ENCODE peak calls at places on chromosomes 3 and 15, in ten cellular contexts. Q is activated T-cell treated with anti-CD3 and anti-CD28 coated beads for 1 hour; W is A549; F is CD8-positive, alpha-beta memory T cell; N is stimulated activated CD4-positive, alpha-beta T cell treated with anti-CD3 and anti-CD28 coated beads, Interleukin-15, amount 100 ng/mL, for 48 hours; H is B cell; S is neural crest cell; R is activated CD4-positive, alpha-beta T cell treated with anti-CD3 and anti-CD28 coated beads, Interleukin-2, amount 50 U/mL, for 24 hours; O is amniotic stem cell; J is stimulated activated naive B cell treated with anti-CD40 and anti-IgM and Interleukin-4, amounts not matched to agents 10 μg/mL and 1 μg/mL and 100 μg/mL, for 72 hours. L is an unnamed sample.

GRCh38 chr3:35678552-35679220 is 39.4 kb downstream of the ARPP21 start:
- DNase-seq in S (no peak), J (no peak), F (no peak), Q (no peak), H (no peak), R (no peak), O (no peak), W (no peak), N (no peak), L (no peak)

GRCh38 chr3:39387411-39387975 is 4.3 kb downstream of the SLC25A38 start:
- DNase-seq in H (no peak), S (no peak), O (no peak), N (no peak), Q (no peak), W (no peak), R (no peak), F (no peak), J (no peak), L (no peak)

GRCh38 chr15:78977091-78977571 is 32.3 kb upstream of the CTSH start:
- DNase-seq in W (no peak), O (no peak), N (no peak), H (peak; percentile 81), F (no peak), R (no peak), S (no peak), Q (no peak), J (peak; percentile 71), L (peak; percentile 75)

GRCh38 chr3:150177673-150178378 is 207.1 kb upstream of the PFN2 start:
- DNase-seq in H (no peak), N (no peak), F (no peak), Q (no peak), W (peak; percentile 53), S (no peak), R (no peak), J (no peak), O (no peak), L (no peak)

GRCh38 chr3:32432711-32433530 is 41.3 kb downstream of the CMTM7 start:
- DNase-seq in W (no peak), J (peak; percentile 61), O (no peak), Q (no peak), R (no peak), F (no peak), S (no peak), N (no peak), H (no peak), L (no peak)

GRCh38 chr3:137970914-137971831 is 38.8 kb upstream of the CLDN18 start:
- DNase-seq in S (peak; percentile 87), J (peak; percentile 25), Q (peak; percentile 31), N (peak; percentile 41), H (no peak), O (peak; percentile 57), F (no peak), W (peak; percentile 67), R (peak; percentile 9), L (no peak)

GRCh38 chr3:111715911-111716523 is 120.9 kb upstream of the ZBED2 start:
- DNase-seq in N (no peak), J (no peak), Q (peak; percentile 10), R (peak; percentile 21), H (no peak), W (peak; percentile 61), F (no peak), O (peak; percentile 20), S (peak; percentile 44), L (no peak)

GRCh38 chr3:124995460-124995994 is 60.3 kb downstream of the HEG1 start:
- DNase-seq in J (peak; percentile 37), Q (peak; percentile 4), N (peak; percentile 19), O (no peak), H (peak; percentile 52), R (peak; percentile 17), F (peak; percentile 25), W (peak; percentile 58), S (peak; percentile 44), L (peak; percentile 13)

GRCh38 chr3:60746043-60746638 is 505.1 kb downstream of the FHIT start:
- DNase-seq in N (no peak), W (no peak), J (no peak), O (no peak), R (no peak), S (no peak), Q (no peak), H (no peak), F (no peak), L (no peak)

GRCh38 chr3:87422333-87422732 is 145.9 kb upstream of the POU1F1 start:
- DNase-seq in J (no peak), S (no peak), R (no peak), Q (no peak), H (no peak), W (no peak), N (no peak), F (no peak), O (no peak), L (no peak)

GRCh38 chr3:23495507-23495906 is 292.4 kb downstream of the UBE2E2 start:
- DNase-seq in H (no peak), S (no peak), O (no peak), N (no peak), W (no peak), J (no peak), F (no peak), R (no peak), Q (no peak), L (no peak)

GRCh38 chr3:195468841-195469240 is 26.0 kb upstream of the ACAP2 start:
- DNase-seq in R (no peak), W (no peak), N (no peak), O (no peak), F (no peak), Q (no peak), S (no peak), J (no peak), H (no peak), L (no peak)

GRCh38 chr3:161415506-161416231 is 44.4 kb upstream of the SPTSSB start:
- DNase-seq in J (no peak), F (no peak), W (peak; percentile 62), R (no peak), N (no peak), Q (no peak), H (no peak), O (peak; percentile 76), S (no peak), L (no peak)

GRCh38 chr3:126537730-126538281 is 13.9 kb downstream of the CHST13 start:
- DNase-seq in F (no peak), J (no peak), W (no peak), Q (no peak), O (no peak), R (no peak), N (no peak), S (no peak), H (no peak), L (no peak)

GRCh38 chr3:138673641-138674040 is 65.1 kb downstream of the FAIM start:
- DNase-seq in Q (no peak), O (no peak), N (no peak), J (no peak), W (peak; percentile 10), H (no peak), F (no peak), R (no peak), S (no peak), L (no peak)

GRCh38 chr3:126212629-126213375 is 32.4 kb upstream of the ALDH1L1 start:
- DNase-seq in F (no peak), S (peak; percentile 67), R (no peak), W (peak; percentile 51), J (no peak), O (no peak), Q (no peak), N (no peak), H (no peak), L (no peak)

GRCh38 chr15:62462721-62463120 is 297.6 kb upstream of the C2CD4B start:
- DNase-seq in W (no peak), R (no peak), N (no peak), Q (no peak), J (no peak), O (no peak), H (no peak), S (no peak), F (no peak), L (no peak)

GRCh38 chr3:66856555-66856954 is 141.6 kb upstream of the KBTBD8 start:
- DNase-seq in J (peak; percentile 2), Q (no peak), S (no peak), W (no peak), N (no peak), R (no peak), O (no peak), F (no peak), H (no peak), L (peak; percentile 21)

GRCh38 chr3:147412917-147413711 is 3.9 kb downstream of the ZIC1 start:
- DNase-seq in R (no peak), W (no peak), N (no peak), J (no peak), H (no peak), O (no peak), F (no peak), Q (no peak), S (no peak), L (no peak)

GRCh38 chr3:181723568-181724431 is 12.1 kb downstream of the SOX2 start:
- DNase-seq in W (no peak), O (no peak), S (no peak), R (no peak), H (no peak), J (no peak), Q (no peak), N (no peak), F (no peak), L (no peak)

GRCh38 chr3:122415104-122415744 is 638 bp downstream of the WDR5B start:
- DNase-seq in S (no peak), O (no peak), W (peak; percentile 43), R (peak; percentile 2), Q (peak; percentile 22), N (peak; percentile 40), F (peak; percentile 28), H (peak; percentile 58), J (peak; percentile 40), L (peak; percentile 62)

GRCh38 chr3:149736180-149737100 is 15.8 kb downstream of the COMMD2 start:
- DNase-seq in R (no peak), J (no peak), Q (no peak), F (no peak), N (no peak), S (no peak), W (peak; percentile 25), O (no peak), H (no peak), L (no peak)

GRCh38 chr3:58518304-58518789 is 18.6 kb downstream of the ACOX2 start:
- DNase-seq in O (no peak), Q (no peak), H (no peak), F (no peak), S (no peak), J (no peak), N (no peak), R (no peak), W (no peak), L (no peak)

GRCh38 chr15:38069506-38069905 is 135.1 kb downstream of the TMCO5A start:
- DNase-seq in W (peak; percentile 49), N (no peak), H (no peak), S (no peak), F (no peak), J (no peak), R (no peak), O (peak; percentile 78), Q (no peak), L (no peak)

GRCh38 chr3:150101016-150101415 is 130.3 kb upstream of the PFN2 start:
- DNase-seq in W (no peak), S (no peak), R (no peak), O (no peak), N (no peak), J (no peak), H (no peak), Q (no peak), F (no peak), L (no peak)

GRCh38 chr15:42919308-42919707 is 1.3 kb downstream of the TTBK2 start:
- DNase-seq in R (no peak), F (no peak), Q (no peak), N (no peak), W (no peak), H (no peak), S (no peak), J (no peak), O (no peak), L (no peak)

GRCh38 chr3:183680061-183680460 is 17.5 kb upstream of the YEATS2 start:
- DNase-seq in N (no peak), R (no peak), Q (no peak), S (no peak), O (no peak), F (no peak), W (no peak), H (no peak), J (no peak), L (no peak)

GRCh38 chr3:13532085-13532484 is 16.8 kb upstream of the FBLN2 start:
- DNase-seq in S (no peak), O (no peak), H (no peak), F (no peak), R (no peak), Q (no peak), W (no peak), N (no peak), J (no peak), L (no peak)

L was measured in GM12864.